ENCODE peak calls at places on chromosomes 5 and 9, in seven cellular contexts. One of them, this sample, is unnamed.
A peak's percentile ranks its signal among the peaks of the same experiment; 100 is the strongest.

GRCh38 chr5:171580506-171581265 is 161.2 kb downstream of the FGF18 start:
- DNase-seq in GM06990: no peak
- DNase-seq in GM13977: no peak
- DNase-seq in EL: peak; percentile 38
- DNase-seq in caudate nucleus: no peak
- DNase-seq in KBM-7: no peak
- DNase-seq in kidney tubule cell: peak; percentile 35
- DNase-seq in this sample: no peak

GRCh38 chr9:127904518-127904887 is 5.1 kb upstream of the ST6GALNAC6 start:
- DNase-seq in KBM-7: peak; percentile 84
- DNase-seq in caudate nucleus: no peak
- DNase-seq in GM13977: no peak
- DNase-seq in kidney tubule cell: no peak
- DNase-seq in EL: no peak
- DNase-seq in GM06990: no peak
- DNase-seq in this sample: peak; percentile 74

GRCh38 chr5:172953776-172954189 is 5.4 kb upstream of the RPL26L1 start:
- DNase-seq in EL: peak; percentile 84
- DNase-seq in GM13977: no peak
- DNase-seq in KBM-7: no peak
- DNase-seq in kidney tubule cell: peak; percentile 68
- DNase-seq in caudate nucleus: no peak
- DNase-seq in GM06990: no peak
- DNase-seq in this sample: no peak

GRCh38 chr5:132102101-132102701 is 28.6 kb downstream of the CSF2 start:
- DNase-seq in EL: no peak
- DNase-seq in GM06990: peak; percentile 46
- DNase-seq in KBM-7: no peak
- DNase-seq in caudate nucleus: no peak
- DNase-seq in kidney tubule cell: peak; percentile 59
- DNase-seq in GM13977: no peak
- DNase-seq in this sample: no peak

GRCh38 chr5:177113566-177114424 is 19.8 kb upstream of the NSD1 start:
- DNase-seq in GM13977: peak; percentile 93
- DNase-seq in KBM-7: peak; percentile 94
- DNase-seq in kidney tubule cell: peak; percentile 72
- DNase-seq in EL: peak; percentile 76
- DNase-seq in GM06990: peak; percentile 44
- DNase-seq in caudate nucleus: peak; percentile 82
- DNase-seq in this sample: no peak

GRCh38 chr5:80961376-80962281 is 1.5 kb downstream of the RASGRF2 start:
- DNase-seq in EL: no peak
- DNase-seq in GM06990: no peak
- DNase-seq in kidney tubule cell: peak; percentile 64
- DNase-seq in GM13977: no peak
- DNase-seq in caudate nucleus: peak; percentile 12
- DNase-seq in KBM-7: no peak
- DNase-seq in this sample: no peak

GRCh38 chr5:114101153-114101552 is 260.7 kb upstream of the KCNN2 start:
- DNase-seq in kidney tubule cell: peak; percentile 33
- DNase-seq in GM13977: peak; percentile 6
- DNase-seq in KBM-7: peak; percentile 9
- DNase-seq in GM06990: no peak
- DNase-seq in caudate nucleus: no peak
- DNase-seq in EL: peak; percentile 64
- DNase-seq in this sample: no peak

GRCh38 chr9:117664419-117664818 is 39.8 kb upstream of the TLR4 start:
- DNase-seq in kidney tubule cell: no peak
- DNase-seq in caudate nucleus: no peak
- DNase-seq in EL: no peak
- DNase-seq in KBM-7: no peak
- DNase-seq in GM13977: no peak
- DNase-seq in GM06990: no peak
- DNase-seq in this sample: no peak

GRCh38 chr5:153907170-153907775 is 131.4 kb downstream of the FAM114A2 start:
- DNase-seq in GM13977: no peak
- DNase-seq in EL: no peak
- DNase-seq in caudate nucleus: no peak
- DNase-seq in KBM-7: no peak
- DNase-seq in GM06990: no peak
- DNase-seq in kidney tubule cell: no peak
- DNase-seq in this sample: no peak

GRCh38 chr5:78648359-78649219 is at the start of gene LHFPL2:
- DNase-seq in caudate nucleus: peak; percentile 57
- DNase-seq in kidney tubule cell: peak; percentile 73
- DNase-seq in GM06990: peak; percentile 72
- DNase-seq in GM13977: peak; percentile 87
- DNase-seq in EL: peak; percentile 72
- DNase-seq in KBM-7: peak; percentile 62
- DNase-seq in this sample: peak; percentile 86

GRCh38 chr5:65663804-65664521 is 39.1 kb downstream of the SHLD3 start:
- DNase-seq in kidney tubule cell: peak; percentile 17
- DNase-seq in KBM-7: no peak
- DNase-seq in caudate nucleus: no peak
- DNase-seq in EL: peak; percentile 31
- DNase-seq in GM13977: no peak
- DNase-seq in GM06990: no peak
- DNase-seq in this sample: no peak

GRCh38 chr5:159935946-159936345 is 19.7 kb downstream of the ADRA1B start:
- DNase-seq in EL: no peak
- DNase-seq in caudate nucleus: no peak
- DNase-seq in KBM-7: no peak
- DNase-seq in GM13977: no peak
- DNase-seq in kidney tubule cell: no peak
- DNase-seq in GM06990: no peak
- DNase-seq in this sample: no peak

This sample was measured in coronary artery.